ENCODE peak calls at places on chromosomes 5 and 9, in ten cellular contexts. O is fibroblast of lung, M is A673, D is brain microvascular endothelial cell, L is RWPE2, P is GM10248, E is AG09309, Y is sigmoid colon, X is body of pancreas, S is ovary. A is an unnamed sample.

GRCh38 chr5:80976985-80977384 is 16.8 kb downstream of the RASGRF2 start:
- DNase-seq in O (peak; percentile 16), M (no peak), D (no peak), L (no peak), P (no peak), E (no peak), Y (no peak), X (no peak), S (no peak), A (no peak)

GRCh38 chr9:111938427-111938800 is 41.8 kb downstream of the UGCG start:
- DNase-seq in O (no peak), M (no peak), D (no peak), L (no peak), P (no peak), E (no peak), Y (no peak), X (no peak), S (no peak), A (no peak)

GRCh38 chr5:15610216-15610615 is 110.2 kb downstream of the FBXL7 start:
- DNase-seq in O (no peak), M (no peak), D (no peak), L (no peak), P (no peak), E (no peak), Y (no peak), X (no peak), S (no peak), A (no peak)

GRCh38 chr5:34914671-34915138 is 599 bp downstream of the RAD1 start:
- DNase-seq in O (peak; percentile 45), M (peak; percentile 21), D (peak; percentile 13), L (peak; percentile 70), P (no peak), E (no peak), Y (peak; percentile 69), X (peak; percentile 31), S (peak; percentile 65), A (no peak)

GRCh38 chr9:126203313-126203712 is 123.3 kb upstream of the MVB12B start:
- DNase-seq in O (no peak), M (peak; percentile 5), D (no peak), L (no peak), P (no peak), E (no peak), Y (no peak), X (no peak), S (no peak), A (no peak)

GRCh38 chr9:546235-546634 is 295.3 kb upstream of the DMRT1 start:
- DNase-seq in O (no peak), M (no peak), D (no peak), L (no peak), P (no peak), E (no peak), Y (no peak), X (no peak), S (no peak), A (no peak)

GRCh38 chr9:122085260-122085659 is 7.8 kb downstream of the TTLL11 start:
- DNase-seq in O (no peak), M (no peak), D (no peak), L (no peak), P (no peak), E (no peak), Y (no peak), X (no peak), S (no peak), A (no peak)

GRCh38 chr9:122463828-122464632 is 13.7 kb downstream of the OR1J1 start:
- DNase-seq in O (no peak), M (peak; percentile 60), D (no peak), L (no peak), P (no peak), E (no peak), Y (no peak), X (peak; percentile 22), S (no peak), A (no peak)

GRCh38 chr5:67413749-67414148 is 217.2 kb upstream of the CD180 start:
- DNase-seq in O (no peak), M (peak; percentile 57), D (no peak), L (no peak), P (no peak), E (no peak), Y (no peak), X (no peak), S (no peak), A (no peak)

GRCh38 chr9:81685763-81686613 is 3.4 kb downstream of the TLE1 start:
- DNase-seq in O (peak; percentile 55), M (no peak), D (peak; percentile 27), L (no peak), P (no peak), E (no peak), Y (no peak), X (no peak), S (no peak), A (no peak)

GRCh38 chr5:125654392-125654791 is 768.8 kb upstream of the GRAMD2B start:
- DNase-seq in O (no peak), M (no peak), D (no peak), L (no peak), P (no peak), E (no peak), Y (no peak), X (no peak), S (no peak), A (no peak)

GRCh38 chr5:4189317-4189716 is 593.7 kb downstream of the IRX1 start:
- DNase-seq in O (no peak), M (peak; percentile 1), D (no peak), L (no peak), P (no peak), E (no peak), Y (no peak), X (no peak), S (no peak), A (no peak)

GRCh38 chr9:19967567-19968459 is 179.0 kb upstream of the SLC24A2 start:
- DNase-seq in O (no peak), M (no peak), D (no peak), L (no peak), P (no peak), E (no peak), Y (no peak), X (peak; percentile 10), S (no peak), A (no peak)

GRCh38 chr5:135604046-135604445 is 25.3 kb upstream of the CXCL14 start:
- DNase-seq in O (no peak), M (no peak), D (no peak), L (no peak), P (no peak), E (no peak), Y (no peak), X (no peak), S (no peak), A (no peak)

GRCh38 chr5:179771496-179771895 is 22.3 kb upstream of the LTC4S start:
- DNase-seq in O (no peak), M (no peak), D (no peak), L (no peak), P (no peak), E (no peak), Y (no peak), X (no peak), S (no peak), A (no peak)

GRCh38 chr5:164532226-164532937 is 1027.0 kb downstream of the MAT2B start:
- DNase-seq in O (peak; percentile 16), M (no peak), D (no peak), L (no peak), P (no peak), E (no peak), Y (no peak), X (peak; percentile 6), S (no peak), A (no peak)

GRCh38 chr9:113416149-113416726 is 5.7 kb downstream of the C9orf43 start:
- DNase-seq in O (no peak), M (no peak), D (no peak), L (no peak), P (peak; percentile 72), E (no peak), Y (no peak), X (no peak), S (no peak), A (no peak)

GRCh38 chr9:2991292-2991691 is 147.4 kb upstream of the PUM3 start:
- DNase-seq in O (no peak), M (no peak), D (no peak), L (no peak), P (no peak), E (no peak), Y (no peak), X (no peak), S (no peak), A (no peak)
- TF ChIP-seq CTCF in O (no peak), M (peak; percentile 30), D (peak; percentile 31), L (peak; percentile 39), P (no peak), E (peak; percentile 62), Y (no peak), X (no peak), S (no peak), A (no peak)

DNA sequence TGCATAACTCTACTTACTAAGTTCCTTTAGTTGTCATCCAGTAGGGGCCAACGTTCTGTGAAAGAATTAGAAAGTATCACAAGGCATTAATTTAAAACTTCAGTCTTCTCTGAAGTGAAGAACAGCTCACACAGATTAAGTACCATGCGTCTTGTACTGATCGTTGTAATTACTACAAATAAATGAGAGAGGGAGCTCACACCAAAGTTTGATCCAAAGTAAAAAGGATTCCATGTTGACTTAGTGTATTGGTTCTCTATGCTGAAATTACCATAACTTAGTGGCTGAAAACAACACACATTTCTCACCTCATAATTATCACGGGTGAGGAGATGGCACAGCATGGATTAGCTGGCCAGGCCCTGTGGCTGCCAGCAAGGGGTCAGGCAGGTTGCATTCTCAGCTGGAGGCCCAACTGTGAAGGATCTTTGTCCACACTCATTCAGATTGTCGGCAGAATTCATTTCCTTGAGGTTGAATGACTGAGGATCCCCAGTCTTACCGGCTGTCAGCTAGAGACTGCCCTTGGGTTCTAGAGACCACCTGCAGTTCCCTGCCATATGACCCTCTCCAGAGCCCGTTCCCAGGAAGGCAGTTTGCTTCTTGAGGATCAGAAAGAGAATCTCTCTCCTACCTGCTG is 169.1 kb downstream of the YTHDC2 start:
- DNase-seq in O (no peak), M (peak; percentile 32), D (no peak), L (no peak), P (no peak), E (no peak), Y (no peak), X (no peak), S (no peak), A (no peak)
- TF ChIP-seq CTCF in O (no peak), M (peak; percentile 48), D (no peak), L (peak; percentile 34), P (no peak), E (no peak), Y (no peak), X (no peak), S (no peak), A (no peak)

GRCh38 chr5:157004893-157005551 is 42.0 kb upstream of the TIMD4 start:
- DNase-seq in O (peak; percentile 26), M (no peak), D (no peak), L (no peak), P (no peak), E (peak; percentile 7), Y (no peak), X (no peak), S (no peak), A (no peak)

GRCh38 chr5:157006262-157006661 is 43.2 kb upstream of the TIMD4 start:
- DNase-seq in O (no peak), M (no peak), D (no peak), L (no peak), P (no peak), E (no peak), Y (no peak), X (no peak), S (no peak), A (no peak)
- TF ChIP-seq CTCF in O (no peak), M (no peak), D (no peak), L (no peak), P (no peak), E (no peak), Y (no peak), X (no peak), S (no peak), A (no peak)

GRCh38 chr9:116572095-116572748 is 114.9 kb upstream of the TRIM32 start:
- DNase-seq in O (peak; percentile 66), M (peak; percentile 82), D (peak; percentile 72), L (no peak), P (peak; percentile 74), E (peak; percentile 43), Y (peak; percentile 94), X (peak; percentile 96), S (peak; percentile 96), A (peak; percentile 73)
- TF ChIP-seq CTCF in O (peak; percentile 97), M (peak; percentile 99), D (peak; percentile 99), L (peak; percentile 87), P (peak; percentile 77), E (peak; percentile 99), Y (peak; percentile 89), X (peak; percentile 81), S (peak; percentile 91), A (peak; percentile 58)